ENCODE peak calls at places on chromosomes 11 and 22, in nine cellular contexts. One of them, this sample, is unnamed.

GRCh38 chr11:31001432-31001831 is 368.1 kb downstream of the DCDC1 start:
- DNase-seq in RWPE1: no peak
- DNase-seq in GM12865: no peak
- DNase-seq in heart right ventricle: no peak
- DNase-seq in cardiac muscle cell: no peak
- DNase-seq in AG09319: no peak
- DNase-seq in right lobe of liver: no peak
- DNase-seq in fibroblast of the aortic adventitia: no peak
- DNase-seq in foreskin fibroblast: no peak
- DNase-seq in this sample: no peak

GRCh38 chr11:48063424-48063978 is 83.1 kb downstream of the PTPRJ start:
- DNase-seq in RWPE1: peak
- DNase-seq in GM12865: no peak
- DNase-seq in heart right ventricle: no peak
- DNase-seq in cardiac muscle cell: peak
- DNase-seq in AG09319: peak
- DNase-seq in right lobe of liver: no peak
- DNase-seq in fibroblast of the aortic adventitia: peak
- DNase-seq in foreskin fibroblast: peak
- DNase-seq in this sample: peak

GRCh38 chr11:57779275-57779674 is 17.7 kb downstream of the CTNND1 start:
- DNase-seq in RWPE1: no peak
- DNase-seq in GM12865: no peak
- DNase-seq in heart right ventricle: no peak
- DNase-seq in cardiac muscle cell: peak
- DNase-seq in AG09319: peak
- DNase-seq in right lobe of liver: no peak
- DNase-seq in fibroblast of the aortic adventitia: peak
- DNase-seq in foreskin fibroblast: no peak
- DNase-seq in this sample: no peak

GRCh38 chr22:39083212-39084165 is 6.4 kb downstream of the APOBEC3G start:
- DNase-seq in RWPE1: no peak
- DNase-seq in GM12865: no peak
- DNase-seq in heart right ventricle: no peak
- DNase-seq in cardiac muscle cell: no peak
- DNase-seq in AG09319: no peak
- DNase-seq in right lobe of liver: no peak
- DNase-seq in fibroblast of the aortic adventitia: no peak
- DNase-seq in foreskin fibroblast: no peak
- DNase-seq in this sample: no peak

GRCh38 chr11:102420547-102420946 is 32.0 kb downstream of the TMEM123 start:
- DNase-seq in RWPE1: no peak
- DNase-seq in GM12865: peak
- DNase-seq in heart right ventricle: no peak
- DNase-seq in cardiac muscle cell: no peak
- DNase-seq in AG09319: no peak
- DNase-seq in right lobe of liver: no peak
- DNase-seq in fibroblast of the aortic adventitia: no peak
- DNase-seq in foreskin fibroblast: no peak
- DNase-seq in this sample: no peak

GRCh38 chr11:134412508-134413333 is 679 bp upstream of the B3GAT1 start:
- DNase-seq in RWPE1: no peak
- DNase-seq in GM12865: no peak
- DNase-seq in heart right ventricle: no peak
- DNase-seq in cardiac muscle cell: peak
- DNase-seq in AG09319: no peak
- DNase-seq in right lobe of liver: no peak
- DNase-seq in fibroblast of the aortic adventitia: no peak
- DNase-seq in foreskin fibroblast: no peak
- DNase-seq in this sample: peak

GRCh38 chr11:115360186-115360824 is 143.9 kb downstream of the CADM1 start:
- DNase-seq in RWPE1: no peak
- DNase-seq in GM12865: no peak
- DNase-seq in heart right ventricle: no peak
- DNase-seq in cardiac muscle cell: no peak
- DNase-seq in AG09319: no peak
- DNase-seq in right lobe of liver: no peak
- DNase-seq in fibroblast of the aortic adventitia: no peak
- DNase-seq in foreskin fibroblast: no peak
- DNase-seq in this sample: no peak

GRCh38 chr11:76164861-76165751 is 41.2 kb downstream of the WNT11 start:
- DNase-seq in RWPE1: no peak
- DNase-seq in GM12865: no peak
- DNase-seq in heart right ventricle: no peak
- DNase-seq in cardiac muscle cell: no peak
- DNase-seq in AG09319: no peak
- DNase-seq in right lobe of liver: no peak
- DNase-seq in fibroblast of the aortic adventitia: no peak
- DNase-seq in foreskin fibroblast: no peak
- DNase-seq in this sample: no peak

GRCh38 chr11:47784785-47785381 is 17.7 kb upstream of the FNBP4 start:
- DNase-seq in RWPE1: no peak
- DNase-seq in GM12865: no peak
- DNase-seq in heart right ventricle: no peak
- DNase-seq in cardiac muscle cell: no peak
- DNase-seq in AG09319: no peak
- DNase-seq in right lobe of liver: no peak
- DNase-seq in fibroblast of the aortic adventitia: no peak
- DNase-seq in foreskin fibroblast: no peak
- DNase-seq in this sample: no peak

GRCh38 chr22:22342697-22343602 is 98.4 kb downstream of the VPREB1 start:
- DNase-seq in RWPE1: peak
- DNase-seq in GM12865: peak
- DNase-seq in heart right ventricle: peak
- DNase-seq in cardiac muscle cell: peak
- DNase-seq in AG09319: no peak
- DNase-seq in right lobe of liver: peak
- DNase-seq in fibroblast of the aortic adventitia: peak
- DNase-seq in foreskin fibroblast: no peak
- DNase-seq in this sample: peak

GRCh38 chr11:76140912-76141574 is 65.3 kb downstream of the WNT11 start:
- DNase-seq in RWPE1: no peak
- DNase-seq in GM12865: no peak
- DNase-seq in heart right ventricle: peak
- DNase-seq in cardiac muscle cell: no peak
- DNase-seq in AG09319: no peak
- DNase-seq in right lobe of liver: no peak
- DNase-seq in fibroblast of the aortic adventitia: no peak
- DNase-seq in foreskin fibroblast: no peak
- DNase-seq in this sample: no peak

GRCh38 chr11:107799245-107799859 is 59.2 kb downstream of the SLC35F2 start:
- DNase-seq in RWPE1: peak
- DNase-seq in GM12865: peak
- DNase-seq in heart right ventricle: peak
- DNase-seq in cardiac muscle cell: peak
- DNase-seq in AG09319: peak
- DNase-seq in right lobe of liver: peak
- DNase-seq in fibroblast of the aortic adventitia: peak
- DNase-seq in foreskin fibroblast: peak
- DNase-seq in this sample: peak

GRCh38 chr11:73310661-73311393 is 2.8 kb downstream of the ARHGEF17 start:
- DNase-seq in RWPE1: no peak
- DNase-seq in GM12865: no peak
- DNase-seq in heart right ventricle: no peak
- DNase-seq in cardiac muscle cell: no peak
- DNase-seq in AG09319: no peak
- DNase-seq in right lobe of liver: no peak
- DNase-seq in fibroblast of the aortic adventitia: no peak
- DNase-seq in foreskin fibroblast: no peak
- DNase-seq in this sample: no peak

GRCh38 chr11:111019931-111020381 is 225.6 kb upstream of the POU2AF2 start:
- DNase-seq in RWPE1: no peak
- DNase-seq in GM12865: no peak
- DNase-seq in heart right ventricle: no peak
- DNase-seq in cardiac muscle cell: peak
- DNase-seq in AG09319: no peak
- DNase-seq in right lobe of liver: peak
- DNase-seq in fibroblast of the aortic adventitia: peak
- DNase-seq in foreskin fibroblast: peak
- DNase-seq in this sample: no peak

GRCh38 chr11:24872912-24873311 is 376.1 kb downstream of the LUZP2 start:
- DNase-seq in RWPE1: no peak
- DNase-seq in GM12865: no peak
- DNase-seq in heart right ventricle: no peak
- DNase-seq in cardiac muscle cell: peak
- DNase-seq in AG09319: no peak
- DNase-seq in right lobe of liver: no peak
- DNase-seq in fibroblast of the aortic adventitia: no peak
- DNase-seq in foreskin fibroblast: no peak
- DNase-seq in this sample: no peak

GRCh38 chr11:65128182-65129145 is 5.9 kb downstream of the SYVN1 start:
- DNase-seq in RWPE1: no peak
- DNase-seq in GM12865: no peak
- DNase-seq in heart right ventricle: no peak
- DNase-seq in cardiac muscle cell: no peak
- DNase-seq in AG09319: no peak
- DNase-seq in right lobe of liver: no peak
- DNase-seq in fibroblast of the aortic adventitia: no peak
- DNase-seq in foreskin fibroblast: no peak
- DNase-seq in this sample: no peak

GRCh38 chr11:122023614-122024250 is 92.3 kb downstream of the BLID start:
- DNase-seq in RWPE1: no peak
- DNase-seq in GM12865: no peak
- DNase-seq in heart right ventricle: no peak
- DNase-seq in cardiac muscle cell: peak
- DNase-seq in AG09319: no peak
- DNase-seq in right lobe of liver: no peak
- DNase-seq in fibroblast of the aortic adventitia: peak
- DNase-seq in foreskin fibroblast: no peak
- DNase-seq in this sample: no peak
- TF ChIP-seq CTCF in RWPE1: no peak
- TF ChIP-seq CTCF in GM12865: no peak
- TF ChIP-seq CTCF in heart right ventricle: peak
- TF ChIP-seq CTCF in cardiac muscle cell: no peak
- TF ChIP-seq CTCF in AG09319: no peak
- TF ChIP-seq CTCF in right lobe of liver: no peak
- TF ChIP-seq CTCF in fibroblast of the aortic adventitia: peak
- TF ChIP-seq CTCF in foreskin fibroblast: peak
- TF ChIP-seq CTCF in this sample: no peak

DNA sequence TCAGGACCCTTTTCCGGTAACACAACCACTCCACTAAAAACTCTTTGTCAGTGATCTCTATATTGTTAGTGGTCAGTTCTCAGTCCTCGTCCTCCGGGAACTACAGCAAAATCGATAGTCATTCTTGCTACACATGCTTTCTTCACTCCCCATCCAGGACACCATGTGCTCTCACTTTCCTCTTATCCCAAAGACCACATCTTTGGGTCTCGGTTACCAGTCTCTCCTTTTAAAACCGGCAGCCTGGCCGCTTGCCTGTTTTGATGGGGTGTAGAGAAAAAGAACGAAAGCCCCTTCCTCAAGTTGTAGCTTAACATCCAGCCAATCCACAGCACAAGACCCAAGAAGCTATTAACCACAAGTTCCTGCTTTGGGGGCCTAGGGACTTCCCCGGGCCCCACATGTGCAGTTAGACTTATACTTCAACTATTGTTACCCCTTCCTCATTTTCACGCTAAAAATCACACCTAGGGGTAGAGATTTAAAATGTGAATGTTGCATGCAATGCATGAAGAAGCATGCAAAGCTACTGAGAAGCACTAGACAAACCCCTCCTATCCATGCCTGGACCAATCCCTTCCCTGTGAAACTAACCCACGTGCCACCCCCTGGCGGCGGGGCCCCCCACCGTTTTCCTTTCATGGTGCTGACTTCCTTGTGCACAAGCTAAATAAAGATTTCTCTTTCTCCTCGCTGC is 1.5 kb upstream of the TOLLIP start:
- DNase-seq in RWPE1: no peak
- DNase-seq in GM12865: peak
- DNase-seq in heart right ventricle: peak
- DNase-seq in cardiac muscle cell: no peak
- DNase-seq in AG09319: no peak
- DNase-seq in right lobe of liver: peak
- DNase-seq in fibroblast of the aortic adventitia: no peak
- DNase-seq in foreskin fibroblast: no peak
- DNase-seq in this sample: peak
- TF ChIP-seq CTCF in RWPE1: no peak
- TF ChIP-seq CTCF in GM12865: peak
- TF ChIP-seq CTCF in heart right ventricle: no peak
- TF ChIP-seq CTCF in cardiac muscle cell: no peak
- TF ChIP-seq CTCF in AG09319: no peak
- TF ChIP-seq CTCF in right lobe of liver: no peak
- TF ChIP-seq CTCF in fibroblast of the aortic adventitia: no peak
- TF ChIP-seq CTCF in foreskin fibroblast: no peak
- TF ChIP-seq CTCF in this sample: no peak

DNA sequence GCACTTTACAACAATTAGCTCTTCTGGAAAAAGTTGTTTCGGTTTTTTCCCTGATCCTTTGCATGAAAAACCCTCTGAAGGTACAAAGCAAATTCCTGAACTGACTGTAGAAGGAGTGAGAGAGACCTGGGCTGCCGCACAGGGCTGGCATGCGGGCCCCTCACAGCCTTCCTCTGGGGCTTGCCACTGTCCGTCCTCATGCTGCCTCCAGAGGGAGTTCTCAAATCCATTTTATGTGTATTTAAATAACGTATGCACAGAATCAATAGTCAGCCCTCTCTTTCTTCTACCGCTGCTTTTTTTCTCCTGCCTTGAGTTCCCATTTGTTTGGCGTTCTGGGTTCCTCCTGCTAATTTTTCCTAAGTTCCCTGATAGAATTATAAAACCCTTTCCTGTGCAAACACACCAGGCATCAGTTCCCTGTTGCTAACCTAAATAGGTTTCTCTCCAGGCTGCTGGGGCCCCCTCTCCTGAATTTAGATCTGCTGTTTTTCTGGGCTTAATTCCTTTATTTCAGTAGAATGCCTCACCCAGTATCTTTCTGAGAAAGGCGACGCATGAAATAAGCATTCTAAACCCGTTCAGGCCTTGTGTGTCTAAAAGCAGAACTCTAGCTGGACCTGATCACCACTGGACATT is 52.4 kb downstream of the PHF21B start:
- DNase-seq in RWPE1: no peak
- DNase-seq in GM12865: no peak
- DNase-seq in heart right ventricle: no peak
- DNase-seq in cardiac muscle cell: no peak
- DNase-seq in AG09319: no peak
- DNase-seq in right lobe of liver: no peak
- DNase-seq in fibroblast of the aortic adventitia: peak
- DNase-seq in foreskin fibroblast: no peak
- DNase-seq in this sample: no peak
- TF ChIP-seq CTCF in RWPE1: no peak
- TF ChIP-seq CTCF in GM12865: no peak
- TF ChIP-seq CTCF in heart right ventricle: no peak
- TF ChIP-seq CTCF in cardiac muscle cell: peak
- TF ChIP-seq CTCF in AG09319: no peak
- TF ChIP-seq CTCF in right lobe of liver: no peak
- TF ChIP-seq CTCF in fibroblast of the aortic adventitia: peak
- TF ChIP-seq CTCF in foreskin fibroblast: peak
- TF ChIP-seq CTCF in this sample: no peak

DNA sequence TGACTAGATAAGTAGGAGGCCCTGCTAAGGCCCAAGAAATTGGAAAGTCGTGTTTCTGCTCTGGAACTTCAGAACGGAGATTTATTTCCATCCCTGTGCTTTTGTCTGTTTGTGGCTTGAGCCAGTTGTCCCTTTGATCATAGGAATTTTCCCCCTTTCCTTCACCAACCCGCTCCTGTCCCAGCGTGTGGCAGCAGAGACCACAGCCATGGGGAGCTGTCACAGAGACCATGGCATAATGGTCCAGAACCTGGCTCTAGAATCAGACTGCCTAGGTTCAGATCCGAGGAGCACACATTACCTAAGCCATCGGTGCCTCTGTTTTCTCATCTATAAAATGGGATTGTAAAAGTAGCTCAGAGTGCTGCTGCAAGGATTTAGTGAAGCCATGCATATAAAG is 128.1 kb downstream of the GALNT18 start:
- DNase-seq in RWPE1: no peak
- DNase-seq in GM12865: no peak
- DNase-seq in heart right ventricle: no peak
- DNase-seq in cardiac muscle cell: no peak
- DNase-seq in AG09319: no peak
- DNase-seq in right lobe of liver: no peak
- DNase-seq in fibroblast of the aortic adventitia: no peak
- DNase-seq in foreskin fibroblast: no peak
- DNase-seq in this sample: no peak
- TF ChIP-seq CTCF in RWPE1: no peak
- TF ChIP-seq CTCF in GM12865: no peak
- TF ChIP-seq CTCF in heart right ventricle: peak
- TF ChIP-seq CTCF in cardiac muscle cell: no peak
- TF ChIP-seq CTCF in AG09319: no peak
- TF ChIP-seq CTCF in right lobe of liver: no peak
- TF ChIP-seq CTCF in fibroblast of the aortic adventitia: no peak
- TF ChIP-seq CTCF in foreskin fibroblast: no peak
- TF ChIP-seq CTCF in this sample: no peak